ENCODE peak calls at places on chromosomes 4 and X, in eight cellular contexts. F is lung, N is IMR-90, H is heart right ventricle, J is small intestine, V is right lobe of liver, C is pancreas, A is K562. P is an unnamed sample.

GRCh38 chr4:176611351-176611750 is 181.4 kb downstream of the VEGFC start:
- DNase-seq in C (no peak), J (no peak), F (no peak), H (no peak), V (no peak), N (peak; percentile 15), A (no peak), P (no peak)

GRCh38 chr4:168710353-168710946 is 213.6 kb downstream of the PALLD start:
- DNase-seq in H (peak; percentile 36), F (no peak), A (no peak), N (peak; percentile 79), J (peak; percentile 59), C (peak; percentile 25), V (no peak), P (no peak)

GRCh38 chrX:97021680-97022079 is 138.0 kb downstream of the RPA4 start:
- DNase-seq in V (no peak), N (peak; percentile 49), J (no peak), F (no peak), C (no peak), A (no peak), H (no peak), P (no peak)

GRCh38 chrX:37380920-37381319 is 31.8 kb downstream of the PRRG1 start:
- DNase-seq in N (peak; percentile 82), C (peak; percentile 22), H (peak; percentile 13), F (no peak), A (no peak), J (peak; percentile 89), V (no peak), P (no peak)

GRCh38 chr4:128848461-128848860 is 39.0 kb downstream of the JADE1 start:
- DNase-seq in H (no peak), A (no peak), V (no peak), F (no peak), N (no peak), C (no peak), J (no peak), P (no peak)

GRCh38 chr4:3663791-3664190 is 102.4 kb upstream of the ADRA2C start:
- DNase-seq in C (no peak), J (no peak), F (no peak), N (no peak), V (no peak), H (no peak), A (no peak), P (no peak)

GRCh38 chr4:137861682-137862081 is 329.4 kb upstream of the PCDH18 start:
- DNase-seq in F (no peak), V (no peak), H (no peak), A (no peak), J (no peak), C (no peak), N (peak; percentile 29), P (no peak)

GRCh38 chrX:22800360-22800759 is 199.4 kb upstream of the DDX53 start:
- DNase-seq in J (peak; percentile 0), H (no peak), N (peak; percentile 89), A (no peak), F (no peak), V (no peak), C (no peak), P (peak; percentile 60)

GRCh38 chr4:107825072-107825789 is 499 bp downstream of the SGMS2 start:
- DNase-seq in J (peak; percentile 61), H (peak; percentile 16), N (peak; percentile 39), C (peak; percentile 57), V (no peak), F (peak; percentile 69), A (no peak), P (no peak)

GRCh38 chrX:109987884-109988283 is 15.0 kb upstream of the TMEM164 start:
- DNase-seq in F (no peak), C (no peak), N (no peak), A (no peak), V (no peak), J (no peak), H (peak; percentile 7), P (no peak)

GRCh38 chr4:143377635-143378099 is 41.0 kb downstream of the GAB1 start:
- DNase-seq in A (no peak), H (no peak), V (no peak), F (no peak), J (no peak), C (no peak), N (no peak), P (no peak)

GRCh38 chr4:53192017-53192416 is 173.8 kb downstream of the SCFD2 start:
- DNase-seq in J (no peak), V (no peak), C (no peak), N (no peak), F (no peak), A (no peak), H (no peak), P (no peak)

GRCh38 chrX:141989802-141990201 is 86.1 kb downstream of the MAGEC1 start:
- DNase-seq in C (no peak), N (no peak), V (no peak), J (no peak), H (no peak), A (no peak), F (no peak), P (no peak)
- H3K27me3 ChIP-seq in C (no peaks in the 10 kb centered on the region), N (no peaks in the 10 kb centered on the region), V (no peaks in the 10 kb centered on the region), J (no peaks in the 10 kb centered on the region), H (no peaks in the 10 kb centered on the region), A (no peaks in the 10 kb centered on the region), F (no peaks in the 10 kb centered on the region), P (no peaks in the 10 kb centered on the region)

GRCh38 chr4:41136456-41136855 is 77.9 kb downstream of the APBB2 start:
- DNase-seq in F (no peak), J (no peak), V (no peak), N (no peak), C (no peak), A (no peak), H (no peak), P (no peak)

GRCh38 chr4:41137879-41138278 is 76.5 kb downstream of the APBB2 start:
- DNase-seq in V (no peak), J (no peak), F (no peak), C (no peak), H (no peak), N (no peak), A (no peak), P (no peak)

GRCh38 chr4:41133619-41134018 is 80.7 kb downstream of the APBB2 start:
- DNase-seq in V (no peak), A (no peak), F (no peak), H (no peak), J (no peak), C (no peak), N (no peak), P (no peak)

GRCh38 chr4:41134581-41134980 is 79.8 kb downstream of the APBB2 start:
- DNase-seq in C (no peak), H (no peak), A (no peak), V (no peak), J (no peak), N (no peak), F (no peak), P (no peak)

GRCh38 chr4:41135761-41136160 is 78.6 kb downstream of the APBB2 start:
- DNase-seq in H (no peak), N (no peak), V (no peak), C (no peak), F (no peak), A (no peak), J (peak; percentile 57), P (no peak)
- H3K4me1 ChIP-seq in H (peaks cover 50% of the 10 kb centered on the region), N (peaks cover 6% of the 10 kb centered on the region), V (no peaks in the 10 kb centered on the region), C (peaks cover 39% of the 10 kb centered on the region), F (no peaks in the 10 kb centered on the region), A (no peaks in the 10 kb centered on the region), J (no peaks in the 10 kb centered on the region), P (no peaks in the 10 kb centered on the region)

GRCh38 chr4:820230-821172 is 5.4 kb downstream of the CPLX1 start:
- DNase-seq in J (no peak), V (peak; percentile 42), H (no peak), N (no peak), F (no peak), C (no peak), A (no peak), P (no peak)
- H3K27me3 ChIP-seq in J (peaks cover 23% of the 10 kb centered on the region), V (no peaks in the 10 kb centered on the region), H (peaks cover 86% of the 10 kb centered on the region), N (peaks cover 82% of the 10 kb centered on the region), F (no peaks in the 10 kb centered on the region), C (peaks cover 20% of the 10 kb centered on the region), A (peaks cover 20% of the 10 kb centered on the region), P (peaks cover 5% of the 10 kb centered on the region)

GRCh38 chr4:7253341-7253700 is 61.0 kb downstream of the SORCS2 start:
- DNase-seq in C (no peak), H (no peak), J (no peak), V (no peak), N (no peak), A (no peak), F (no peak), P (no peak)

GRCh38 chr4:7255996-7256395 is 63.7 kb downstream of the SORCS2 start:
- DNase-seq in N (no peak), F (no peak), J (no peak), A (no peak), V (no peak), C (no peak), H (no peak), P (no peak)

GRCh38 chr4:7253806-7254205 is 61.5 kb downstream of the SORCS2 start:
- DNase-seq in F (no peak), N (no peak), H (no peak), J (no peak), A (no peak), V (no peak), C (no peak), P (no peak)

GRCh38 chr4:7255488-7255881 is 63.1 kb downstream of the SORCS2 start:
- DNase-seq in H (no peak), C (no peak), V (no peak), J (no peak), A (no peak), N (no peak), F (no peak), P (no peak)

DNA sequence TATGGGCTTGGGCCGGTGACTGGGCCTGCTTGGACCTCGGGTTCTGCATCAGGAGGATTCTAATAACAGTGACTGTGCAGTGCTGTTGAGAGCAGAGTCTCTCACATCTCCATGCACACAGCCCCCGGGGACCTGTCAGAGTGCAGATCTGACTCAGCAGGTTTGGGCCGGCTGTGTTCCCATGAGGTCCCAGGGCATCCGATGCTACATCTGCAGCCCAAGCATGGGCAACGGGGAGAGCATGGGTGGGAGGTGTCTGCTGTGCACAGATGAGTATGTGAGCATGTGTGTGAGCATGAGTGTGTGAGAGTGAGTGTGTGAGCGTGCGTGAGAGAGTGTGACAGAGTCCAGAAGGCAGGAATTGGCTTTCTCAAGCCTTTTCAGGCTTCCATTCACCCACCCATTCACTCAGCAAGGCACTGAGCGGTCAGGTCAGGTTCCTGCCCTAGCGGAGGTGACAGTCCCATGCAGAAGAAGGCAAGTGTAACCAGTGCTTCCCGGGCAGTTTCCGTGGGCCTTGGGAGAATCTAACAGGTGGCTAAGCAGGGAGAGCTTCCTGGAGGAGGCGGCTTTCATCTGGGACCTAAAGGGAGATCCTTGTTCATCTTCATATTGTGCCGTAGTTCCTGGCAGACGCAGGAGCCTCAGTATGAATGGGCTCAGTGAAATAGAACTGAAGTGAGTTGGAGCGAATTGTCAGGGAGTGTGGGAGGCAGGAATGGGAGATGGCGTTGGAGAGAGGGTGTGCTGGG is 62.6 kb downstream of the SORCS2 start:
- DNase-seq in A (no peak), J (no peak), F (no peak), V (no peak), C (no peak), H (peak; percentile 25), N (no peak), P (no peak)
- H3K4me1 ChIP-seq in A (no peaks in the 10 kb centered on the region), J (no peaks in the 10 kb centered on the region), F (peaks cover 5% of the 10 kb centered on the region), V (no peaks in the 10 kb centered on the region), C (no peaks in the 10 kb centered on the region), H (peaks cover 20% of the 10 kb centered on the region), N (no peaks in the 10 kb centered on the region), P (no peaks in the 10 kb centered on the region)

GRCh38 chr4:1029536-1029935 is 18.1 kb downstream of the FGFRL1 start:
- DNase-seq in H (no peak), J (no peak), N (no peak), A (no peak), C (no peak), V (no peak), F (no peak), P (no peak)
- H3K27me3 ChIP-seq in H (peaks cover 43% of the 10 kb centered on the region), J (no peaks in the 10 kb centered on the region), N (no peaks in the 10 kb centered on the region), A (no peaks in the 10 kb centered on the region), C (no peaks in the 10 kb centered on the region), V (no peaks in the 10 kb centered on the region), F (no peaks in the 10 kb centered on the region), P (no peaks in the 10 kb centered on the region)